ENCODE peak calls at places on chromosome 4, in four cellular contexts. M is brain microvascular endothelial cell, O is fibroblast of lung, B is pancreas. V is an unnamed sample.

GRCh38 chr4:85866508-85866907 is 391.6 kb downstream of the ARHGAP24 start:
- DNase-seq in M (no peak), O (no peak), B (no peak), V (no peak)

GRCh38 chr4:89123418-89123817 is 12.1 kb downstream of the TIGD2 start:
- DNase-seq in M (peak; percentile 8), O (peak; percentile 31), B (no peak), V (no peak)

GRCh38 chr4:83196936-83197335 is 82.4 kb upstream of the PLAC8 start:
- DNase-seq in M (no peak), O (no peak), B (no peak), V (no peak)

GRCh38 chr4:14575919-14576318 is 426.4 kb upstream of the CPEB2 start:
- DNase-seq in M (no peak), O (no peak), B (no peak), V (no peak)

GRCh38 chr4:15469402-15470148 is at the start of gene CC2D2A:
- DNase-seq in M (peak; percentile 60), O (peak; percentile 75), B (no peak), V (no peak)

GRCh38 chr4:94841864-94842221 is 84.1 kb downstream of the BMPR1B start:
- DNase-seq in M (no peak), O (no peak), B (no peak), V (no peak)

GRCh38 chr4:125116431-125116830 is 198.3 kb upstream of the FAT4 start:
- DNase-seq in M (no peak), O (peak; percentile 21), B (no peak), V (no peak)

GRCh38 chr4:29153642-29154041 is 1566.5 kb upstream of the PCDH7 start:
- DNase-seq in M (no peak), O (no peak), B (no peak), V (no peak)

GRCh38 chr4:78057600-78058560 is 757 bp downstream of the FRAS1 start:
- DNase-seq in M (peak; percentile 14), O (peak; percentile 19), B (peak; percentile 75), V (peak; percentile 51)

GRCh38 chr4:8419222-8420041 is 21.1 kb downstream of the ACOX3 start:
- DNase-seq in M (no peak), O (peak; percentile 38), B (no peak), V (no peak)

GRCh38 chr4:7365472-7366179 is 69.1 kb downstream of the PSAPL1 start:
- DNase-seq in M (no peak), O (no peak), B (peak; percentile 47), V (no peak)

GRCh38 chr4:41722171-41722570 is 26.4 kb downstream of the PHOX2B start:
- DNase-seq in M (no peak), O (no peak), B (no peak), V (no peak)

GRCh38 chr4:47839259-47839658 is 1.4 kb upstream of the CORIN start:
- DNase-seq in M (peak; percentile 51), O (peak; percentile 47), B (no peak), V (peak; percentile 7)

GRCh38 chr4:110854021-110854678 is 231.3 kb upstream of the PITX2 start:
- DNase-seq in M (peak; percentile 85), O (peak; percentile 89), B (no peak), V (peak; percentile 70)

GRCh38 chr4:164892018-164892417 is 15.0 kb downstream of the APELA start:
- DNase-seq in M (no peak), O (no peak), B (no peak), V (no peak)

GRCh38 chr4:139988863-139989765 is 164.9 kb downstream of the MAML3 start:
- DNase-seq in M (peak; percentile 98), O (peak; percentile 91), B (no peak), V (no peak)

GRCh38 chr4:186405957-186406356 is 140.0 kb downstream of the F11 start:
- DNase-seq in M (no peak), O (no peak), B (no peak), V (no peak)

GRCh38 chr4:16293205-16293860 is 67.1 kb upstream of the TAPT1 start:
- DNase-seq in M (no peak), O (no peak), B (no peak), V (no peak)

DNA sequence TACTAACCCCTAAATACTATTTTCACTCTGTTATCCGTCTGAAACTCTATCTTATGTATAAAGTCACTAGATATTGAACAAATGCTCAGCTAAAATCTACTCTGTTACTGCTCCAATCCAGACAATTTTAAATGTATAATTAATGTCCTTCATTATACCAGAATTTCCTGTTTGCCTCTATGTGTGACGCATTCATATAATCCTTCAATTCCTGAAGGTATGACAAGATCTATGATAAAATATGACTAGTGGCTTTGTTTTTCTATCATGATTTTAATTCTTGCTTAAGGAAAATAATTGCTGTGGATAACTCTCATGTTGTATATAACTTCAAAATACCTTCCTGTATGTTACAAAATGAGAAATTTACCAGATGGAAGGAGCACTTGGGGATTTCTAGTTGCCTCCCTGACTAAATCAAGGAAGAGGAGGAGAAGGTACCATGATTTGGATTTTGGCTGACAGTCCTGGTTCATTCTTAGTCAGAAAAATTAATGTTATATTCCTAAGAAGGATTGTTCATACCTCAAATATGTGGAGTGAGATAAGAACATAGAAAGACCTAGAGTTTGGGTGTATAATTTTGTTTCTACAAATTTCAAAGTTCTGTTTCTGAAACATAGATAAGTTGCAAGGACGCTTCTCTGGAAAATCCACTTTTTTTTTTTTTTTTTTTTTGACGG is 4.9 kb downstream of the CXCL6 start:
- DNase-seq in M (no peak), O (no peak), B (no peak), V (no peak)
- H3K36me3 ChIP-seq in M (no peaks in the 10 kb centered on the region), O (no peaks in the 10 kb centered on the region), B (no peaks in the 10 kb centered on the region), V (no peaks in the 10 kb centered on the region)

GRCh38 chr4:24560770-24561415 is 23.5 kb downstream of the DHX15 start:
- DNase-seq in M (no peak), O (peak; percentile 47), B (no peak), V (no peak)
- H3K36me3 ChIP-seq in M (peaks cover 5% of the 10 kb centered on the region), O (no peaks in the 10 kb centered on the region), B (no peaks in the 10 kb centered on the region), V (no peaks in the 10 kb centered on the region)

GRCh38 chr4:107863850-107864371 is 39.2 kb downstream of the SGMS2 start:
- DNase-seq in M (peak; percentile 74), O (peak; percentile 13), B (no peak), V (peak; percentile 58)

GRCh38 chr4:107863416-107863815 is 38.7 kb downstream of the SGMS2 start:
- DNase-seq in M (peak; percentile 34), O (peak; percentile 28), B (no peak), V (no peak)

GRCh38 chr4:107858158-107858742 is 33.5 kb downstream of the SGMS2 start:
- DNase-seq in M (no peak), O (no peak), B (no peak), V (no peak)

GRCh38 chr4:107866726-107867125 is 42.0 kb downstream of the SGMS2 start:
- DNase-seq in M (no peak), O (no peak), B (no peak), V (no peak)

GRCh38 chr4:107862658-107863057 is 37.9 kb downstream of the SGMS2 start:
- DNase-seq in M (peak; percentile 79), O (peak; percentile 37), B (no peak), V (no peak)
- H3K36me3 ChIP-seq in M (no peaks in the 10 kb centered on the region), O (no peaks in the 10 kb centered on the region), B (no peaks in the 10 kb centered on the region), V (no peaks in the 10 kb centered on the region)

GRCh38 chr4:68336530-68336929 is 13.4 kb downstream of the YTHDC1 start:
- DNase-seq in M (no peak), O (no peak), B (no peak), V (no peak)
- H3K36me3 ChIP-seq in M (peaks cover 11% of the 10 kb centered on the region), O (peaks cover 4% of the 10 kb centered on the region), B (peaks cover 11% of the 10 kb centered on the region), V (no peaks in the 10 kb centered on the region)

GRCh38 chr4:1200425-1201035 is 28.1 kb upstream of the SPON2 start:
- DNase-seq in M (peak; percentile 78), O (peak; percentile 94), B (no peak), V (peak; percentile 80)
- H3K36me3 ChIP-seq in M (no peaks in the 10 kb centered on the region), O (peaks cover 12% of the 10 kb centered on the region), B (no peaks in the 10 kb centered on the region), V (no peaks in the 10 kb centered on the region)

DNA sequence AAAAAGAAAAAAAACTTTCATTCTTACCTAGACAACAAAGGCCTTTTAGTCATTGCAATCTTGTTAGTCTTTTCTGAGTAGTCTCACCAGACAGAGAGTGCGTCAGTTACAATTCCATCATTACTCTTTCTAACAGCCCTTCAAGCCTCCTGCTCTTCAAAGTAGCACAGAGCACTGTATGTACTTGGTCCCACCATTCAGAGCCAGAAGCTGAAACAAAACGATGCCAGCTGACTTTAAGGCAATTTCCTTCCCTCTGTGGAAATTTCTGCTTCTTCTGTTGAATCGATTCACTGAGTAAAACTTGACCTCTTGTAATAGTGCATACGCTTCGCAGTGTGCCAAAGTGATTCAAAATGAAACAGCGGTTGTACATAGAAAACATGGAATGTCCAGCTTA is 57.7 kb upstream of the TENM3 start:
- DNase-seq in M (no peak), O (peak; percentile 80), B (no peak), V (no peak)
- H3K36me3 ChIP-seq in M (no peaks in the 10 kb centered on the region), O (no peaks in the 10 kb centered on the region), B (no peaks in the 10 kb centered on the region), V (no peaks in the 10 kb centered on the region)

DNA sequence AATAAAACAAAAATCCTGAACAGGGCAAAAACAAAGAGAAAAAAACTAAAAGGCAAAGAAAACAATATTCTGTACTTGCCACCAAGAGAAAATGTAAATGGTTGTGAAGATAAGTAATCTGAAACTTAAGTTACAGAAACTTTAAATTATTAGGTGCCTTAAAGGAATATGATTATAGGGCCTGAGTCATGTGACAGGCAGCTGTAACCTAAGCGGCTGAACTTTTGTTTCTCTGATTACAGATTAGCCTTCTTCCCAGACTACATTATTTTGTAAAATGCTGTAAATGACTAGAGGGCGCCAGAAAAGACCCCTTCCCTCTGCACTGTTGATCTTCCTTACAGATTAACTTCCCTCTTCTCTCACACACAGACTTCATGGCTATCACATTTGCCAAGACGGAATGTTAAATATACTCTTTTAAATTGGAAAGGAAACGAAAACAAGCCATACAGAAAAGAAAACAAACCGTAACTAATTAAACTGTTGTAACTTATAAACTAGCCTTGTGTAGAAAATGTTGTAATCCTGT is 96.6 kb downstream of the EVC2 start:
- DNase-seq in M (peak; percentile 4), O (peak; percentile 38), B (no peak), V (no peak)
- H3K36me3 ChIP-seq in M (peaks cover 31% of the 10 kb centered on the region), O (peaks cover 7% of the 10 kb centered on the region), B (no peaks in the 10 kb centered on the region), V (no peaks in the 10 kb centered on the region)

DNA sequence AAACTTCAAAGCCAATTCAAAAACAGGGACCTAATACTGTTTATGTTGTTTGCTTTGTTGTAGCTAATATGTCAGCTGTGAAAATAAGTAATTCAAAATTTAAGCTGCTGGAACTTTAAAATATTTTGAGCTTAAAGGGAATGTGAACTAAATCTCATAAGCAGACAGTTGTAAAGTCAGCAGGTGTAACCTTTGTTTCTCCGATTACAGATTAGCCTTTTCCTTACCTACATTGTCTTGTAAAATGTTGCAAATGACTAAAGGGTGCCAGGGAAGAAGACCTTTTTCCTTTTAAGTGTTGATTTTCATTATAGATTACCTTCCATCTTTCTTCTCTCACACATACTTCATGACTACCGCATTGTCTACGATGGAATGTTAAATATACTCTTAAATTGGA is 405.1 kb downstream of the KCNIP4 start:
- DNase-seq in M (no peak), O (no peak), B (no peak), V (no peak)
- H3K36me3 ChIP-seq in M (no peaks in the 10 kb centered on the region), O (no peaks in the 10 kb centered on the region), B (no peaks in the 10 kb centered on the region), V (no peaks in the 10 kb centered on the region)

DNA sequence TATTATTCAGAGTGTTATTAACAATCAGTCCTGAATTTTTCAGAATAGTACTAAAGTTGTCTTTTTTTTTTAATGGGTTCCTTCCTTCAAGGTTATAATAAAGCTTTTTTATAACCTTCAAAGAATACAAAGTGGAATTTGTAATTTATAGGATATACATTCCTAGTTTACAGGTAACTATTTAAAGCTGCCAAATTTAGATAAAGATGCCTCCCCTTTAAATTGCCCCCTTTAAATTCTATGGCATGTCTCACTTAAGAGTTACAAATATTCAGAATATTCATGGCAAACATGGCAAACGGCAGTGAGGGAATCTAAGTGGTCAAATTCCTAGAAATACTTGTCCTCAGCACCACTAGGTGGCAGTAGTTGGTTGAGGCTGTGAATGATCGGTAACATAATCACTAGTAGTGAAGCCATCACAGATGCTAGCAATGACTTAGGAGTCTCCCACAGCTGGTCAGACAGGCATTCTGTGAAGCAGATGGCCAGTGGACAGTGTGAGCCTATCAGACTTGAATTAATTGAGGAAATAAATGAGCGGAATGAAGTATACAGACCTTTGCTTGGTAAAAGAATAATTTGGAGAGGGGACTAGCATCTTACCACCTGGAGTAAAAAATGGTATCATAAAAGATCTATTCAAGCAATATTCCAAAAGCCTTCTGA is 86.4 kb downstream of the CBR4 start:
- DNase-seq in M (peak; percentile 71), O (peak; percentile 88), B (no peak), V (no peak)
- H3K36me3 ChIP-seq in M (peaks cover 78% of the 10 kb centered on the region), O (peaks cover 20% of the 10 kb centered on the region), B (no peaks in the 10 kb centered on the region), V (no peaks in the 10 kb centered on the region)